ENCODE peak calls at places on chromosomes 6 and 20, in eight cellular contexts. R is effector CD4-positive, alpha-beta T cell; Z is natural killer cell treated with Interleukin-12 subunit alpha and Interleukin-12 subunit beta and Interleukin-15 and Interleukin-18, amount 100 ng/mL, for 72 hours; N is fibroblast of the aortic adventitia; Q is astrocyte of the hippocampus; Y is WTC11; B is COR-L47; J is lower leg skin. U is an unnamed sample.

GRCh38 chr6:87945966-87946365 is 101.7 kb upstream of the SPACA1 start:
- DNase-seq in Q (peak), R (no peak), B (no peak), J (no peak), Y (no peak), N (peak), Z (no peak), U (no peak)

GRCh38 chr6:121680058-121680457 is 244.6 kb downstream of the GJA1 start:
- DNase-seq in R (no peak), Z (no peak), B (no peak), J (no peak), Q (no peak), Y (no peak), N (no peak), U (no peak)

GRCh38 chr20:35111141-35111888 is 18.7 kb upstream of the TRPC4AP start:
- DNase-seq in R (no peak), N (peak), Q (peak), J (peak), B (no peak), Y (no peak), Z (no peak), U (no peak)

GRCh38 chr6:106973018-106973840 is 1.3 kb downstream of the CD24 start:
- DNase-seq in B (peak), Q (peak), Y (peak), Z (no peak), J (peak), N (no peak), R (no peak), U (no peak)

GRCh38 chr6:26064619-26065257 is 22.5 kb upstream of the HFE start:
- DNase-seq in J (no peak), Z (peak), Y (peak), R (peak), N (peak), Q (peak), B (peak), U (no peak)

GRCh38 chr6:17884501-17885039 is 102.9 kb downstream of the KIF13A start:
- DNase-seq in Z (no peak), R (no peak), Y (no peak), N (peak), B (no peak), J (no peak), Q (no peak), U (no peak)

GRCh38 chr6:36052092-36052491 is 24.5 kb downstream of the MAPK14 start:
- DNase-seq in Y (no peak), B (no peak), R (no peak), Q (no peak), Z (no peak), J (peak), N (peak), U (no peak)

GRCh38 chr20:50252715-50253500 is 62.3 kb downstream of the CEBPB start:
- DNase-seq in B (no peak), J (no peak), Z (no peak), Q (no peak), N (no peak), Y (no peak), R (no peak), U (no peak)

GRCh38 chr6:125201961-125202729 is 48.6 kb downstream of the TPD52L1 start:
- DNase-seq in N (peak), B (no peak), Q (peak), J (peak), Y (no peak), Z (no peak), R (no peak), U (no peak)

GRCh38 chr6:36160147-36160760 is 29.9 kb downstream of the MAPK13 start:
- DNase-seq in Y (no peak), J (no peak), Q (peak), R (no peak), Z (no peak), N (peak), B (no peak), U (no peak)

GRCh38 chr20:30892704-30893345 is 364.6 kb upstream of the DEFB115 start:
- DNase-seq in Q (no peak), Z (no peak), R (no peak), Y (no peak), B (no peak), N (no peak), J (no peak), U (no peak)

GRCh38 chr6:126661646-126662045 is 321.7 kb downstream of the CENPW start:
- DNase-seq in N (peak), Y (no peak), Z (no peak), B (no peak), Q (peak), J (no peak), R (no peak), U (no peak)

GRCh38 chr20:37758332-37758731 is 64.5 kb downstream of the CTNNBL1 start:
- DNase-seq in Q (no peak), Y (peak), J (no peak), Z (no peak), N (no peak), B (peak), R (no peak), U (no peak)

GRCh38 chr20:878511-879307 is 37.4 kb downstream of the ANGPT4 start:
- DNase-seq in Q (peak), J (peak), R (no peak), Y (peak), B (no peak), Z (no peak), N (peak), U (no peak)